ENCODE peak calls at places on chromosome 10, in nine cellular contexts. G, X, F, S, R, P, Q, D and L are unnamed samples.

GRCh38 chr10:97490592-97490991 is 7.6 kb downstream of the MMS19 start:
- DNase-seq in G (no peak), X (no peak), F (no peak), S (no peak), R (no peak), P (no peak), Q (no peak), D (no peak), L (no peak)

GRCh38 chr10:119299531-119299930 is 92.2 kb downstream of the GRK5 start:
- DNase-seq in G (no peak), X (no peak), F (no peak), S (no peak), R (no peak), P (no peak), Q (no peak), D (no peak), L (no peak)

GRCh38 chr10:53748319-53748718 is 975.7 kb upstream of the MBL2 start:
- DNase-seq in G (no peak), X (no peak), F (no peak), S (no peak), R (no peak), P (no peak), Q (no peak), D (no peak), L (no peak)

GRCh38 chr10:72087969-72088878 is at the start of gene SPOCK2:
- DNase-seq in G (no peak), X (no peak), F (no peak), S (no peak), R (peak), P (no peak), Q (peak), D (no peak), L (no peak)

GRCh38 chr10:113656896-113657295 is 6.9 kb downstream of the NRAP start:
- DNase-seq in G (no peak), X (no peak), F (no peak), S (no peak), R (no peak), P (no peak), Q (no peak), D (no peak), L (no peak)

GRCh38 chr10:15541376-15541775 is 170.3 kb upstream of the FAM171A1 start:
- DNase-seq in G (no peak), X (no peak), F (no peak), S (no peak), R (no peak), P (no peak), Q (no peak), D (no peak), L (no peak)

GRCh38 chr10:81018898-81019890 is 481.5 kb downstream of the SH2D4B start:
- DNase-seq in G (no peak), X (no peak), F (peak), S (peak), R (peak), P (no peak), Q (no peak), D (peak), L (peak)

GRCh38 chr10:13439771-13440708 is 88.8 kb downstream of the BEND7 start:
- DNase-seq in G (peak), X (peak), F (peak), S (no peak), R (peak), P (no peak), Q (peak), D (peak), L (peak)

GRCh38 chr10:15695852-15696251 is 23.9 kb downstream of the ITGA8 start:
- DNase-seq in G (no peak), X (no peak), F (no peak), S (no peak), R (no peak), P (no peak), Q (no peak), D (no peak), L (no peak)

GRCh38 chr10:112601214-112602090 is 154.4 kb downstream of the VTI1A start:
- DNase-seq in G (no peak), X (no peak), F (no peak), S (no peak), R (no peak), P (no peak), Q (no peak), D (no peak), L (no peak)

GRCh38 chr10:129970404-129971364 is 6.6 kb upstream of the EBF3 start:
- DNase-seq in G (peak), X (no peak), F (no peak), S (no peak), R (no peak), P (no peak), Q (no peak), D (no peak), L (no peak)

GRCh38 chr10:60382946-60383681 is 6.6 kb downstream of the ANK3 start:
- DNase-seq in G (no peak), X (no peak), F (no peak), S (peak), R (no peak), P (no peak), Q (no peak), D (no peak), L (peak)

GRCh38 chr10:97690138-97690537 is 3.1 kb upstream of the AVPI1 start:
- DNase-seq in G (no peak), X (no peak), F (no peak), S (no peak), R (no peak), P (no peak), Q (no peak), D (no peak), L (no peak)

GRCh38 chr10:44913312-44914079 is 2.4 kb downstream of the TMEM72 start:
- DNase-seq in G (no peak), X (no peak), F (no peak), S (no peak), R (no peak), P (no peak), Q (peak), D (peak), L (no peak)

GRCh38 chr10:35639651-35640311 is 2.3 kb downstream of the FZD8 start:
- DNase-seq in G (peak), X (no peak), F (peak), S (peak), R (peak), P (no peak), Q (no peak), D (peak), L (no peak)

GRCh38 chr10:75396861-75397570 is 4.5 kb downstream of the ZNF503 start:
- DNase-seq in G (peak), X (no peak), F (no peak), S (no peak), R (peak), P (no peak), Q (no peak), D (peak), L (peak)

GRCh38 chr10:132563485-132564248 is 26.1 kb downstream of the INPP5A start:
- DNase-seq in G (no peak), X (no peak), F (peak), S (no peak), R (peak), P (peak), Q (no peak), D (no peak), L (no peak)

GRCh38 chr10:110074986-110075664 is 67.3 kb downstream of the ADD3 start:
- DNase-seq in G (no peak), X (no peak), F (peak), S (peak), R (no peak), P (no peak), Q (no peak), D (no peak), L (peak)

GRCh38 chr10:60044221-60044620 is 137.9 kb upstream of the CCDC6 start:
- DNase-seq in G (no peak), X (no peak), F (peak), S (peak), R (no peak), P (no peak), Q (no peak), D (no peak), L (no peak)

GRCh38 chr10:98339790-98340189 is 71.8 kb upstream of the LOXL4 start:
- DNase-seq in G (no peak), X (no peak), F (no peak), S (no peak), R (no peak), P (no peak), Q (no peak), D (no peak), L (no peak)

GRCh38 chr10:62205750-62206399 is 62.8 kb downstream of the RTKN2 start:
- DNase-seq in G (no peak), X (no peak), F (no peak), S (no peak), R (no peak), P (no peak), Q (no peak), D (no peak), L (no peak)

GRCh38 chr10:97718659-97719142 is 5.2 kb downstream of the MARVELD1 start:
- DNase-seq in G (no peak), X (peak), F (no peak), S (no peak), R (peak), P (peak), Q (no peak), D (peak), L (peak)

GRCh38 chr10:71694567-71694968 is 25.0 kb downstream of the C10orf105 start:
- DNase-seq in G (no peak), X (no peak), F (no peak), S (no peak), R (no peak), P (no peak), Q (peak), D (no peak), L (no peak)

GRCh38 chr10:48536226-48536500 is 68.7 kb downstream of the ARHGAP22 start:
- DNase-seq in G (no peak), X (peak), F (no peak), S (no peak), R (no peak), P (no peak), Q (no peak), D (no peak), L (no peak)

GRCh38 chr10:45368181-45368580 is 5.8 kb upstream of the ALOX5 start:
- DNase-seq in G (no peak), X (no peak), F (no peak), S (no peak), R (no peak), P (no peak), Q (no peak), D (no peak), L (no peak)

GRCh38 chr10:14009315-14010082 is 321.2 kb downstream of the FRMD4A start:
- DNase-seq in G (no peak), X (no peak), F (peak), S (peak), R (no peak), P (no peak), Q (peak), D (peak), L (no peak)

GRCh38 chr10:126734957-126735356 is 64.5 kb upstream of the C10orf90 start:
- DNase-seq in G (no peak), X (peak), F (no peak), S (no peak), R (no peak), P (no peak), Q (no peak), D (no peak), L (no peak)

GRCh38 chr10:67277402-67277801 is 351.6 kb downstream of the LRRTM3 start:
- DNase-seq in G (no peak), X (no peak), F (no peak), S (no peak), R (no peak), P (no peak), Q (no peak), D (no peak), L (no peak)

GRCh38 chr10:67282871-67283270 is 357.0 kb downstream of the LRRTM3 start:
- DNase-seq in G (no peak), X (no peak), F (no peak), S (no peak), R (no peak), P (no peak), Q (no peak), D (peak), L (no peak)

GRCh38 chr10:67284589-67284988 is 358.8 kb downstream of the LRRTM3 start:
- DNase-seq in G (no peak), X (no peak), F (no peak), S (no peak), R (no peak), P (no peak), Q (no peak), D (no peak), L (no peak)

GRCh38 chr10:67280405-67280804 is 354.6 kb downstream of the LRRTM3 start:
- DNase-seq in G (no peak), X (no peak), F (no peak), S (no peak), R (no peak), P (no peak), Q (no peak), D (peak), L (no peak)
- H3K27ac ChIP-seq in G (no peak), X (no peak), F (no peak), S (no peak), R (no peak), P (no peak), Q (no peak), D (peak), L (no peak)

GRCh38 chr10:66844176-66844947 is 81.5 kb upstream of the LRRTM3 start:
- DNase-seq in G (no peak), X (no peak), F (no peak), S (no peak), R (no peak), P (no peak), Q (no peak), D (no peak), L (no peak)
- TF ChIP-seq CTCF in G (no peak), X (no peak), F (peak), S (peak), R (no peak), P (no peak), Q (no peak), D (peak), L (no peak)

GRCh38 chr10:77636286-77636966 is 1.2 kb downstream of the KCNMA1 start:
- DNase-seq in G (no peak), X (peak), F (no peak), S (no peak), R (peak), P (peak), Q (no peak), D (no peak), L (no peak)
- H3K27ac ChIP-seq in G (no peak), X (no peak), F (no peak), S (no peak), R (no peak), P (peak), Q (no peak), D (peak), L (peak)

DNA sequence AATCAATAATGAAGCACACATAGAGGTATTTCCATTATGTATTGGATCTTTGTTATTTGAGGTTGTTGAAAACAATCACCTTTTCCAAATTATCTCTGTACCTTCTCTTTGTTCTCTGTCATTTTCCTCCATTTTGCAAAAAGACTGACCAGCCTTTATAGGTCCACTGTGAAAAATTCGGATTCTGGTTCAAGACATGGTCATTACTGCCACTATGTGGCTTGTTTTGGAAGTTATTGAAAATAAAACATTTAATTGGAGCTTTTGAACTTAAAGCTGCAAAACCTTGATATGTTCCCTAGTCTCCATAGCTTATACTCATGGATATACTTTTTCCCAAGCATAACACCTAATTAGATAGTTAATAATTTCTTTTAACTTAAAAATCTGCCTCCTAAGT is 1094.4 kb downstream of the NRG3 start:
- DNase-seq in G (no peak), X (no peak), F (peak), S (peak), R (no peak), P (no peak), Q (no peak), D (peak), L (no peak)
- TF ChIP-seq CTCF in G (peak), X (peak), F (peak), S (peak), R (peak), P (peak), Q (no peak), D (peak), L (peak)

GRCh38 chr10:124523886-124524285 is 62.3 kb downstream of the LHPP start:
- DNase-seq in G (no peak), X (no peak), F (no peak), S (no peak), R (no peak), P (no peak), Q (no peak), D (no peak), L (no peak)

GRCh38 chr10:124522131-124522902 is 60.7 kb downstream of the LHPP start:
- DNase-seq in G (no peak), X (no peak), F (no peak), S (no peak), R (peak), P (no peak), Q (no peak), D (no peak), L (no peak)

GRCh38 chr10:124522903-124523260 is 61.3 kb downstream of the LHPP start:
- DNase-seq in G (no peak), X (no peak), F (no peak), S (no peak), R (no peak), P (no peak), Q (no peak), D (peak), L (no peak)

GRCh38 chr10:124524991-124525653 is 63.5 kb downstream of the LHPP start:
- DNase-seq in G (peak), X (peak), F (no peak), S (no peak), R (peak), P (no peak), Q (no peak), D (peak), L (peak)

DNA sequence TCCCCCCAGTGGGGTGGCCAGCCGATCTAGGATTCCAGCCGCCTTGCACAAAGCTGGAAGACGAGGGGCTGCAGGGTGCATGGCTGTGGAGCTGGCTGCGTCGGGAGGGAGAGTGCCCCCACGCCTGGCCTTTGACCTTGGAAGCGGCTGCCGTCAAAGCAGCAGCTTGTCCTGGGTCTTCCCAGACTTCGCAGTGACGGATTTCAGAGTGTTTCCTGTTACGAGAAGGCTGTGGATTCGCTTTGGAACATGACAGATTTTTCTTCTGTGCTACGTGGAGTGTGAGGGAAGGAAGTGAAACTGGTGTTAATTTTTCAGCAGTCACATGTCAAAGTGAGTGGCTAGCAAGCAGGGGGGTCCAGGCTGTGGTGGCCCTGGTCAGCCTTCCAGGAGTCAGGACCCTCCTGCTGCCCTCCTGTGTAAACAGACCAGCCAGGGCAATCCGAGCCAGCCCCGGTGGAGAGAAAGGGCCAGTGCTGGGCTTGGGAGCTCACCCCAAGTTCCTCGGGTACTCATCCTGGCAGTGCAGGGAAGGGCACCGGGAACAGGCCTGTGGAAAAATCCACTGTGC is 61.8 kb downstream of the LHPP start:
- DNase-seq in G (no peak), X (no peak), F (no peak), S (no peak), R (peak), P (no peak), Q (no peak), D (no peak), L (no peak)
- H3K27ac ChIP-seq in G (peak), X (peak), F (no peak), S (no peak), R (peak), P (no peak), Q (no peak), D (peak), L (peak)

GRCh38 chr10:103125323-103126267 is 67.5 kb downstream of the NT5C2 start:
- DNase-seq in G (no peak), X (no peak), F (peak), S (peak), R (no peak), P (no peak), Q (no peak), D (no peak), L (no peak)

GRCh38 chr10:103120977-103121735 is 71.9 kb downstream of the NT5C2 start:
- DNase-seq in G (no peak), X (peak), F (no peak), S (peak), R (no peak), P (no peak), Q (no peak), D (peak), L (no peak)

GRCh38 chr10:103120546-103120945 is 72.5 kb downstream of the NT5C2 start:
- DNase-seq in G (no peak), X (no peak), F (no peak), S (no peak), R (no peak), P (no peak), Q (no peak), D (no peak), L (no peak)

GRCh38 chr10:103124420-103125096 is 68.5 kb downstream of the NT5C2 start:
- DNase-seq in G (no peak), X (no peak), F (no peak), S (no peak), R (no peak), P (no peak), Q (no peak), D (no peak), L (no peak)

DNA sequence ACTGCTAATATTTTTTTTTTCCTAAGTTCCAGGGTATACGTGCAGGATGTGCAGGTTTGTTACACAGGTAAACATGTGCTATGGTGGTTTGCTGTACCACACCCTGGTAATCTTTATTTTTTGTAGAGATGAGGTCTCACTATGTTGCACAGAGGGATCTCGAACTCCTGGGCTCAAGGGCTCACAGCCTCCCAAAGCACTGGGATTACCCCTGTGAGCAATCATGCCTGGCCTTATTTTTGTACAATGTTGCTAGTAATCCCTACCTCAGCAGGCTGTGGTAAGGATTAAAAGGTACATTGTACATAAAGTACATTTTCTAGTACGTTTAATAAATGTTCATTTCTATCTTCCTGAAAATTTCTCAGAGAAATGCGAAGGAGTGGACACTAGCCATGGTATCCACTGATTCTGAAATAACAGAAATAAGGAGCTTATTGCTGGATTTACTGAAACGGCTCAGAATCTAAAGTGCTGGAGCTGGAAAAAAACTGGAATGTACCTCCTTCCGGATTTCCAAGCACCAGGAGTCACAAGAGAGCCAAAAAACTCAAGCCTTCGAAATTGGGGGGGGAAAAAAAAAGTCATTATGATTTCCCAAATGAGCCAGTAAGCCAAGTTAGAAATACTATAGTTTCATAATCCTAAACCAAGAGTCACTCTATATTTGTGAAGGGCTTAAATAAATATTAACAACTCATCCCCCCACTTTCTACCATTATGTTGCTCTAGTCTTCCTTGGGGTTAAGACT is 69.6 kb downstream of the NT5C2 start:
- DNase-seq in G (no peak), X (no peak), F (no peak), S (no peak), R (no peak), P (no peak), Q (no peak), D (no peak), L (no peak)
- TF ChIP-seq CTCF in G (no peak), X (no peak), F (no peak), S (no peak), R (no peak), P (no peak), Q (no peak), D (no peak), L (no peak)

GRCh38 chr10:42475168-42476098 is 162.9 kb downstream of the ZNF33B start:
- DNase-seq in G (peak), X (no peak), F (peak), S (peak), R (peak), P (no peak), Q (no peak), D (no peak), L (peak)

GRCh38 chr10:42477170-42477569 is 161.2 kb downstream of the ZNF33B start:
- DNase-seq in G (no peak), X (no peak), F (no peak), S (no peak), R (no peak), P (no peak), Q (no peak), D (no peak), L (no peak)

GRCh38 chr10:42479057-42479456 is 159.3 kb downstream of the ZNF33B start:
- DNase-seq in G (no peak), X (no peak), F (no peak), S (no peak), R (no peak), P (no peak), Q (no peak), D (no peak), L (no peak)

GRCh38 chr10:42476101-42476500 is 162.3 kb downstream of the ZNF33B start:
- DNase-seq in G (no peak), X (no peak), F (no peak), S (no peak), R (no peak), P (no peak), Q (no peak), D (no peak), L (peak)
- H3K27ac ChIP-seq in G (no peak), X (no peak), F (no peak), S (no peak), R (no peak), P (peak), Q (no peak), D (no peak), L (no peak)

GRCh38 chr10:69816536-69816935 is 14.8 kb downstream of the COL13A1 start:
- DNase-seq in G (no peak), X (no peak), F (no peak), S (no peak), R (no peak), P (no peak), Q (no peak), D (no peak), L (no peak)
- TF ChIP-seq CTCF in G (no peak), X (no peak), F (no peak), S (no peak), R (no peak), P (no peak), Q (no peak), D (no peak), L (no peak)